ENCODE peak calls at places on chromosomes 5 and 9, in ten cellular contexts. Z is substantia nigra, U is NCI-H82, S is neural progenitor cell, W is NCI-H774, T is fibroblast of pulmonary artery, D is keratinocyte, A is GM12891, C is C1 segment of cervical spinal cord, M is OCI-LY7. Q is an unnamed sample.

GRCh38 chr5:23332650-23333251 is 174.7 kb upstream of the PRDM9 start:
- DNase-seq in A (peak), D (no peak), T (peak), U (peak), S (peak), M (no peak), W (no peak), C (no peak), Z (no peak), Q (peak)

GRCh38 chr5:90886381-90886780 is 327.8 kb downstream of the ADGRV1 start:
- DNase-seq in A (no peak), Z (no peak), M (no peak), D (no peak), T (no peak), W (no peak), C (no peak), S (no peak), U (no peak), Q (no peak)

GRCh38 chr5:3619584-3619983 is 24.0 kb downstream of the IRX1 start:
- DNase-seq in U (no peak), D (no peak), A (no peak), S (no peak), M (no peak), C (no peak), W (no peak), T (no peak), Z (no peak), Q (no peak)

GRCh38 chr9:131116281-131117101 is 8.9 kb upstream of the NUP214 start:
- DNase-seq in T (peak), D (no peak), A (no peak), S (no peak), Z (peak), C (peak), M (no peak), U (no peak), W (no peak), Q (no peak)

GRCh38 chr9:82810902-82811301 is 252.0 kb downstream of the RASEF start:
- DNase-seq in W (no peak), C (no peak), A (no peak), T (peak), M (no peak), Z (no peak), U (no peak), S (no peak), D (peak), Q (no peak)

GRCh38 chr5:139804800-139805397 is 9.3 kb downstream of the PSD2 start:
- DNase-seq in D (no peak), U (no peak), T (no peak), A (no peak), W (no peak), M (no peak), S (no peak), C (no peak), Z (no peak), Q (no peak)

GRCh38 chr9:136963341-136963740 is 11.3 kb downstream of the LCN12 start:
- DNase-seq in C (no peak), A (no peak), W (no peak), S (no peak), Z (peak), U (no peak), M (no peak), T (no peak), D (no peak), Q (no peak)

GRCh38 chr5:129541648-129542251 is 81.7 kb downstream of the ADAMTS19 start:
- DNase-seq in T (peak), U (peak), Z (no peak), D (no peak), C (no peak), M (peak), A (no peak), S (no peak), W (no peak), Q (no peak)

GRCh38 chr9:129567842-129568559 is 52.9 kb downstream of the C9orf50 start:
- DNase-seq in T (peak), M (no peak), Z (peak), D (no peak), U (no peak), W (no peak), C (peak), S (peak), A (no peak), Q (no peak)

GRCh38 chr9:63817622-63818518 is 1467.1 kb downstream of the FOXD4L5 start:
- DNase-seq in M (peak), U (no peak), W (no peak), T (no peak), D (no peak), A (peak), C (no peak), Z (no peak), S (peak), Q (no peak)

GRCh38 chr9:35791321-35791921 is at the start of gene NPR2:
- DNase-seq in U (peak), T (peak), S (peak), Z (no peak), M (no peak), D (no peak), A (no peak), W (no peak), C (no peak), Q (no peak)

GRCh38 chr5:134490255-134490924 is 35.1 kb upstream of the JADE2 start:
- DNase-seq in C (no peak), T (no peak), D (no peak), W (no peak), Z (no peak), U (no peak), A (no peak), M (no peak), S (no peak), Q (no peak)

Q was measured in NCI-H1105 treated with DMSO at 0.1 percent for 48 hours.